ENCODE peak calls at places on chromosomes 2 and 18, in six cellular contexts. Z, H, D, O, M and W are unnamed samples.

GRCh38 chr2:240628507-240629418 is 3.5 kb downstream of the GPR35 start:
- DNase-seq in Z (no peak), H (no peak), D (peak), O (no peak), M (peak), W (no peak)

GRCh38 chr18:77111449-77112160 is 21.0 kb downstream of the MBP start:
- DNase-seq in Z (no peak), H (no peak), D (no peak), O (no peak), M (no peak), W (no peak)

GRCh38 chr18:79400091-79400590 is 4.4 kb downstream of the NFATC1 start:
- DNase-seq in Z (peak), H (no peak), D (peak), O (no peak), M (no peak), W (no peak)

GRCh38 chr2:232231514-232231913 is 147.0 kb upstream of the ALPP start:
- DNase-seq in Z (no peak), H (no peak), D (peak), O (no peak), M (no peak), W (no peak)

GRCh38 chr2:215940645-215941184 is 72.6 kb downstream of the MREG start:
- DNase-seq in Z (no peak), H (no peak), D (no peak), O (no peak), M (no peak), W (no peak)

GRCh38 chr18:45355944-45356520 is 259.2 kb upstream of the SLC14A2 start:
- DNase-seq in Z (peak), H (no peak), D (no peak), O (no peak), M (no peak), W (no peak)

GRCh38 chr2:67476808-67477790 is 80.0 kb downstream of the ETAA1 start:
- DNase-seq in Z (peak), H (no peak), D (peak), O (no peak), M (no peak), W (no peak)

GRCh38 chr2:145753209-145753608 is 1233.3 kb upstream of the ZEB2 start:
- DNase-seq in Z (no peak), H (no peak), D (peak), O (no peak), M (no peak), W (no peak)

GRCh38 chr18:68764016-68764415 is 33.9 kb upstream of the CCDC102B start:
- DNase-seq in Z (peak), H (peak), D (no peak), O (no peak), M (no peak), W (no peak)

GRCh38 chr2:204452464-204453023 is 92.7 kb upstream of the PARD3B start:
- DNase-seq in Z (peak), H (peak), D (peak), O (no peak), M (no peak), W (peak)

GRCh38 chr2:233349005-233349998 is 5.0 kb upstream of the DGKD start:
- DNase-seq in Z (peak), H (peak), D (no peak), O (peak), M (peak), W (no peak)

GRCh38 chr2:112646102-112646719 is 472 bp downstream of the SLC20A1 start:
- DNase-seq in Z (no peak), H (no peak), D (peak), O (no peak), M (no peak), W (no peak)

GRCh38 chr2:127163922-127164321 is 56.2 kb downstream of the CYP27C1 start:
- DNase-seq in Z (no peak), H (no peak), D (no peak), O (no peak), M (no peak), W (no peak)

GRCh38 chr2:12717988-12718661 is 1.4 kb downstream of the TRIB2 start:
- DNase-seq in Z (peak), H (no peak), D (peak), O (peak), M (no peak), W (no peak)

GRCh38 chr2:239874636-239875356 is 150.3 kb downstream of the NDUFA10 start:
- DNase-seq in Z (no peak), H (no peak), D (no peak), O (no peak), M (no peak), W (no peak)

GRCh38 chr2:212364106-212364505 is 174.5 kb downstream of the ERBB4 start:
- DNase-seq in Z (peak), H (peak), D (peak), O (no peak), M (no peak), W (peak)

GRCh38 chr2:24825883-24826800 is 32.9 kb downstream of the CENPO start:
- DNase-seq in Z (peak), H (no peak), D (no peak), O (no peak), M (peak), W (no peak)

GRCh38 chr18:31447530-31448191 is at the start of gene DSG3:
- DNase-seq in Z (no peak), H (no peak), D (peak), O (no peak), M (no peak), W (no peak)
- H3K4me3 ChIP-seq in Z (no peak), H (no peak), D (no peak), O (no peak), M (no peak), W (no peak)

DNA sequence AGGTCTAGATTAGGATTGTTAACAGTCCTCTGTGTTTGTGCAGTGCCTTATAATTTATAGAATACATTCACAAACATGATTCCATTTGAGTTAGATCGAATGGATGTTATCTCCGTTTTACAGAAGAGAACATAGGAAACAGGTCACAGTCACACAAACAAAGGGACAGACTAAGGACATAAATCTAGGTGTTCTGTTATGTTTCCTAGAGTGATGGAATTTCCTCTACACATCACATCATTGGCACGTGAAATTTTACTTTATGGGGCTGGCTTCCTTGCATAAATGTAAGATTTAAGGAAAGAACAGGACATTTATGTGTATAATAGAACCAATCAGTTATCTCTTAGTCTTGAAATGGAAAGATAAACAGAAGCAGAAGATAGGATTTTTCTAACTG is 6.4 kb downstream of the TRIM54 start:
- DNase-seq in Z (no peak), H (no peak), D (no peak), O (no peak), M (no peak), W (no peak)
- H3K4me3 ChIP-seq in Z (no peak), H (no peak), D (no peak), O (no peak), M (no peak), W (no peak)

DNA sequence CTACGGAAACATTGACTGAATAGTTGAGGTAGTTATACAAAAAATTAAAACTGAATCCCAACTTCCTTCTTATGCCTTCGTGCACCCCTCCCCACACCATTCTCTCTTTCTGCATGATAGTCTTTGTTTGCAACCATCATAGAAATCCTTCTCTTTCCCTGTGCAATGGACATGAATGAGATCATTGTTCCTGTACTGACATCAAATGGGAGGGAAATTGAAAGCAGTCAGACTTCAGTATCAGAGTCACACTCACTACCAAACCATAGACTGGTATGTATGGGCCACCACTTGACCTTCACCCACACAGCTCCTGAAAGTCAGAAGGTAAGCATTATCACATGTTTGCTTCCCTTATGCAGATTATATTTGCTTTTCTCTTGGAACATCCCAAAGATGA is 782.8 kb downstream of the BCL11A start:
- DNase-seq in Z (no peak), H (no peak), D (no peak), O (no peak), M (no peak), W (no peak)
- H3K4me3 ChIP-seq in Z (no peak), H (no peak), D (no peak), O (no peak), M (no peak), W (no peak)

GRCh38 chr2:32750880-32751279 is 123.0 kb downstream of the TTC27 start:
- DNase-seq in Z (peak), H (no peak), D (no peak), O (no peak), M (no peak), W (no peak)

GRCh38 chr2:32756074-32756727 is 128.4 kb downstream of the TTC27 start:
- DNase-seq in Z (no peak), H (no peak), D (no peak), O (no peak), M (no peak), W (no peak)

GRCh38 chr2:32752952-32753351 is 125.1 kb downstream of the TTC27 start:
- DNase-seq in Z (no peak), H (no peak), D (no peak), O (no peak), M (no peak), W (no peak)

GRCh38 chr2:32755666-32756065 is 127.8 kb downstream of the TTC27 start:
- DNase-seq in Z (no peak), H (no peak), D (no peak), O (no peak), M (no peak), W (no peak)

DNA sequence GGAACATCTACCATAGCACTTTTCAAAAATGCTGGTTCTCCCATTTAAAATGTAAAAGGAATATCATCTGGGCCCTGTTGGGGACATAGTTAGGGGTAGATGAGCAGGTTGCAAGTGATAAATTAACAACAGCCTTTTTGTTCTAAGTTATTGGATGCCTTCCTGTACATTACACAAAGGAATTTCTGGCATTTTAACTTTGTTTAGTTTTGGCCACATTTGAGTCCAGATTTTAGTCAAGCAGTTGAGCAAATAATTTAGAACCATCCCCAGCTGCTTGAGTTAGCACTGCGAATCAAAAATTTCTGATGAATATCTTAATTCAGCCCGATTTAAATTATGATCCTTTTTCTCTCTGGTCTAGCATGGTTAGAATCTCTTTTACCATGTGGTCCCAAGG is 124.4 kb downstream of the TTC27 start:
- DNase-seq in Z (peak), H (no peak), D (no peak), O (no peak), M (no peak), W (no peak)
- H3K4me3 ChIP-seq in Z (no peak), H (no peak), D (no peak), O (no peak), M (no peak), W (no peak)

GRCh38 chr2:69798909-69799526 is 30.4 kb upstream of the GMCL1 start:
- DNase-seq in Z (peak), H (peak), D (peak), O (no peak), M (no peak), W (no peak)

GRCh38 chr2:69798466-69798908 is 31.0 kb upstream of the GMCL1 start:
- DNase-seq in Z (peak), H (no peak), D (no peak), O (no peak), M (no peak), W (no peak)

GRCh38 chr2:69797235-69797634 is 32.2 kb upstream of the GMCL1 start:
- DNase-seq in Z (no peak), H (no peak), D (no peak), O (no peak), M (no peak), W (no peak)

GRCh38 chr2:69797836-69798465 is 31.5 kb upstream of the GMCL1 start:
- DNase-seq in Z (no peak), H (no peak), D (no peak), O (no peak), M (no peak), W (peak)

DNA sequence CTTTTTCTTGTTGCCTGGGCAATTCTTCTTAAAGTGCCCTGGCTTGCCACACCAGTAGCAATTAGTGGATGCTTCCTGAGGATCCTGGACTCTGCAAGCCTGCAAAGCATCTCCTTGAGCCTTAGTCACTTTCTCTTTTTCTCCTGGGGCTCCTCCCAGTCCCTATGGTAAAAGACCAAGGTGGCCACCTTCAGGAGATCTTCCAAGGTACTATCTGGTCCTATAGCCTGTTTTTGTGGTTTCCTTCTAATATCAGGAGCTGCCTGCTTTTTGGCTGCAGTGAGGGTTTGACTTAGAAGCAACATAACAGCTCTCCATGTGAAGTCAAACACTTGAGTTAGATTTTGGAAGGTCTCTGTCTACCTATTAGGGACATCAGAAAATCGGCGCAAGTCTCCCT is 33.3 kb upstream of the GMCL1 start:
- DNase-seq in Z (no peak), H (no peak), D (no peak), O (no peak), M (no peak), W (no peak)
- H3K4me3 ChIP-seq in Z (no peak), H (no peak), D (no peak), O (no peak), M (no peak), W (no peak)

GRCh38 chr2:176132397-176133086 is 3.0 kb downstream of the HOXD8 start:
- DNase-seq in Z (no peak), H (no peak), D (peak), O (no peak), M (no peak), W (no peak)
- H3K4me3 ChIP-seq in Z (no peak), H (peak), D (no peak), O (peak), M (no peak), W (peak)

GRCh38 chr2:172233947-172234715 is 131.4 kb upstream of the DLX2 start:
- DNase-seq in Z (no peak), H (no peak), D (no peak), O (no peak), M (no peak), W (no peak)
- H3K4me3 ChIP-seq in Z (no peak), H (peak), D (peak), O (no peak), M (peak), W (no peak)

GRCh38 chr2:39568561-39569006 is 97.1 kb upstream of the TMEM178A start:
- DNase-seq in Z (peak), H (peak), D (no peak), O (no peak), M (no peak), W (peak)
- H3K4me3 ChIP-seq in Z (no peak), H (no peak), D (no peak), O (no peak), M (no peak), W (no peak)

GRCh38 chr2:45006942-45007287 is 2.3 kb downstream of the SIX2 start:
- DNase-seq in Z (no peak), H (no peak), D (peak), O (no peak), M (no peak), W (no peak)
- H3K4me3 ChIP-seq in Z (peak), H (peak), D (no peak), O (no peak), M (no peak), W (no peak)